ENCODE peak calls at places on chromosomes 13 and 19, in four cellular contexts. One of them, this sample, is unnamed.

GRCh38 chr13:71417205-71417604 is 449.8 kb downstream of the DACH1 start:
- DNase-seq in mesothelial cell of epicardium: no peak
- DNase-seq in activated naive CD8-positive, alpha-beta T cell treated with anti-CD3 and anti-CD28 coated beads for 36 hours: no peak
- DNase-seq in neural crest cell: no peak
- DNase-seq in this sample: no peak

GRCh38 chr13:21060063-21060826 is 1.1 kb downstream of the LATS2 start:
- DNase-seq in mesothelial cell of epicardium: peak
- DNase-seq in activated naive CD8-positive, alpha-beta T cell treated with anti-CD3 and anti-CD28 coated beads for 36 hours: peak
- DNase-seq in neural crest cell: peak
- DNase-seq in this sample: no peak

GRCh38 chr13:106373304-106373988 is 162.0 kb downstream of the EFNB2 start:
- DNase-seq in mesothelial cell of epicardium: no peak
- DNase-seq in neural crest cell: no peak
- DNase-seq in activated naive CD8-positive, alpha-beta T cell treated with anti-CD3 and anti-CD28 coated beads for 36 hours: no peak
- DNase-seq in this sample: no peak

GRCh38 chr19:53808710-53809125 is 15.4 kb downstream of the NLRP12 start:
- DNase-seq in activated naive CD8-positive, alpha-beta T cell treated with anti-CD3 and anti-CD28 coated beads for 36 hours: no peak
- DNase-seq in neural crest cell: no peak
- DNase-seq in mesothelial cell of epicardium: no peak
- DNase-seq in this sample: no peak

GRCh38 chr19:19546751-19547162 is 8.7 kb downstream of the CILP2 start:
- DNase-seq in neural crest cell: no peak
- DNase-seq in activated naive CD8-positive, alpha-beta T cell treated with anti-CD3 and anti-CD28 coated beads for 36 hours: no peak
- DNase-seq in mesothelial cell of epicardium: no peak
- DNase-seq in this sample: no peak

GRCh38 chr13:73169971-73170370 is 111.2 kb downstream of the KLF5 start:
- DNase-seq in mesothelial cell of epicardium: no peak
- DNase-seq in activated naive CD8-positive, alpha-beta T cell treated with anti-CD3 and anti-CD28 coated beads for 36 hours: no peak
- DNase-seq in neural crest cell: no peak
- DNase-seq in this sample: no peak

GRCh38 chr13:31161583-31162150 is at the start of gene HSPH1:
- DNase-seq in activated naive CD8-positive, alpha-beta T cell treated with anti-CD3 and anti-CD28 coated beads for 36 hours: peak
- DNase-seq in neural crest cell: peak
- DNase-seq in mesothelial cell of epicardium: peak
- DNase-seq in this sample: peak

GRCh38 chr19:281992-282391 is 9.2 kb downstream of the PLPP2 start:
- DNase-seq in neural crest cell: no peak
- DNase-seq in mesothelial cell of epicardium: no peak
- DNase-seq in activated naive CD8-positive, alpha-beta T cell treated with anti-CD3 and anti-CD28 coated beads for 36 hours: no peak
- DNase-seq in this sample: no peak

GRCh38 chr19:13723206-13723605 is 41.1 kb upstream of the MRI1 start:
- DNase-seq in mesothelial cell of epicardium: no peak
- DNase-seq in activated naive CD8-positive, alpha-beta T cell treated with anti-CD3 and anti-CD28 coated beads for 36 hours: no peak
- DNase-seq in neural crest cell: no peak
- DNase-seq in this sample: no peak

GRCh38 chr13:24741016-24741662 is 22.8 kb upstream of the RNF17 start:
- DNase-seq in activated naive CD8-positive, alpha-beta T cell treated with anti-CD3 and anti-CD28 coated beads for 36 hours: no peak
- DNase-seq in neural crest cell: no peak
- DNase-seq in mesothelial cell of epicardium: no peak
- DNase-seq in this sample: no peak

GRCh38 chr13:84121456-84121855 is 239.2 kb upstream of the SLITRK1 start:
- DNase-seq in activated naive CD8-positive, alpha-beta T cell treated with anti-CD3 and anti-CD28 coated beads for 36 hours: no peak
- DNase-seq in neural crest cell: no peak
- DNase-seq in mesothelial cell of epicardium: no peak
- DNase-seq in this sample: no peak

GRCh38 chr19:15828121-15828620 is 12.7 kb upstream of the OR10H1 start:
- DNase-seq in activated naive CD8-positive, alpha-beta T cell treated with anti-CD3 and anti-CD28 coated beads for 36 hours: no peak
- DNase-seq in mesothelial cell of epicardium: no peak
- DNase-seq in neural crest cell: no peak
- DNase-seq in this sample: no peak